ENCODE peak calls at places on chromosomes 6 and 20, in ten cellular contexts. B is H1, R is stomach, X is spleen, N is upper lobe of left lung, S is prostate gland, Z is vagina, Q is endothelial cell of umbilical vein, I is sigmoid colon, E is HepG2. T is an unnamed sample. For H3K36me3, the result is how much of the 10 kb centered on the place peaks cover.

GRCh38 chr6:137413482-137413881 is 80.7 kb downstream of the OLIG3 start:
- DNase-seq in B (no peak), R (no peak), X (no peak), N (no peak), S (no peak), Z (no peak), Q (no peak), I (no peak), E (peak), T (no peak)

GRCh38 chr6:105849741-105850140 is 236.4 kb upstream of the PRDM1 start:
- DNase-seq in B (no peak), R (no peak), X (no peak), N (no peak), S (no peak), Z (no peak), Q (no peak), I (no peak), E (no peak), T (no peak)

GRCh38 chr20:46430921-46431712 is 24.7 kb upstream of the ELMO2 start:
- DNase-seq in B (no peak), R (no peak), X (no peak), N (no peak), S (no peak), Z (no peak), Q (no peak), I (no peak), E (no peak), T (no peak)

GRCh38 chr20:18188446-18188845 is 50.8 kb downstream of the KAT14 start:
- DNase-seq in B (no peak), R (no peak), X (no peak), N (no peak), S (no peak), Z (no peak), Q (no peak), I (no peak), E (no peak), T (no peak)

GRCh38 chr6:2917065-2917464 is 14.0 kb upstream of the SERPINB9 start:
- DNase-seq in B (no peak), R (no peak), X (no peak), N (no peak), S (no peak), Z (no peak), Q (no peak), I (no peak), E (no peak), T (no peak)

GRCh38 chr6:16278048-16278724 is 39.8 kb downstream of the GMPR start:
- DNase-seq in B (no peak), R (no peak), X (no peak), N (no peak), S (no peak), Z (no peak), Q (no peak), I (no peak), E (no peak), T (no peak)

GRCh38 chr20:60729119-60729900 is 522.8 kb upstream of the CDH4 start:
- DNase-seq in B (no peak), R (no peak), X (no peak), N (no peak), S (no peak), Z (no peak), Q (no peak), I (no peak), E (no peak), T (no peak)

GRCh38 chr6:116012966-116013365 is 47.7 kb downstream of the FRK start:
- DNase-seq in B (no peak), R (no peak), X (no peak), N (no peak), S (no peak), Z (no peak), Q (no peak), I (no peak), E (no peak), T (no peak)

GRCh38 chr20:51840865-51841264 is 38.5 kb upstream of the SALL4 start:
- DNase-seq in B (no peak), R (no peak), X (no peak), N (no peak), S (no peak), Z (no peak), Q (no peak), I (no peak), E (no peak), T (no peak)

GRCh38 chr20:60255426-60255825 is 297.2 kb downstream of the CDH26 start:
- DNase-seq in B (no peak), R (no peak), X (no peak), N (no peak), S (no peak), Z (no peak), Q (no peak), I (no peak), E (no peak), T (no peak)

GRCh38 chr6:144395014-144395413 is 109.9 kb downstream of the UTRN start:
- DNase-seq in B (no peak), R (no peak), X (no peak), N (no peak), S (no peak), Z (no peak), Q (peak), I (no peak), E (no peak), T (no peak)

GRCh38 chr6:168529214-168529613 is 88.2 kb downstream of the SMOC2 start:
- DNase-seq in B (no peak), R (no peak), X (no peak), N (no peak), S (no peak), Z (no peak), Q (no peak), I (no peak), E (no peak), T (no peak)

GRCh38 chr6:116144590-116144989 is 18.7 kb upstream of the COL10A1 start:
- DNase-seq in B (no peak), R (no peak), X (no peak), N (no peak), S (no peak), Z (no peak), Q (no peak), I (no peak), E (peak), T (no peak)

GRCh38 chr6:156866181-156866862 is 89.1 kb downstream of the ARID1B start:
- DNase-seq in B (no peak), R (no peak), X (no peak), N (peak), S (peak), Z (no peak), Q (peak), I (peak), E (no peak), T (no peak)

DNA sequence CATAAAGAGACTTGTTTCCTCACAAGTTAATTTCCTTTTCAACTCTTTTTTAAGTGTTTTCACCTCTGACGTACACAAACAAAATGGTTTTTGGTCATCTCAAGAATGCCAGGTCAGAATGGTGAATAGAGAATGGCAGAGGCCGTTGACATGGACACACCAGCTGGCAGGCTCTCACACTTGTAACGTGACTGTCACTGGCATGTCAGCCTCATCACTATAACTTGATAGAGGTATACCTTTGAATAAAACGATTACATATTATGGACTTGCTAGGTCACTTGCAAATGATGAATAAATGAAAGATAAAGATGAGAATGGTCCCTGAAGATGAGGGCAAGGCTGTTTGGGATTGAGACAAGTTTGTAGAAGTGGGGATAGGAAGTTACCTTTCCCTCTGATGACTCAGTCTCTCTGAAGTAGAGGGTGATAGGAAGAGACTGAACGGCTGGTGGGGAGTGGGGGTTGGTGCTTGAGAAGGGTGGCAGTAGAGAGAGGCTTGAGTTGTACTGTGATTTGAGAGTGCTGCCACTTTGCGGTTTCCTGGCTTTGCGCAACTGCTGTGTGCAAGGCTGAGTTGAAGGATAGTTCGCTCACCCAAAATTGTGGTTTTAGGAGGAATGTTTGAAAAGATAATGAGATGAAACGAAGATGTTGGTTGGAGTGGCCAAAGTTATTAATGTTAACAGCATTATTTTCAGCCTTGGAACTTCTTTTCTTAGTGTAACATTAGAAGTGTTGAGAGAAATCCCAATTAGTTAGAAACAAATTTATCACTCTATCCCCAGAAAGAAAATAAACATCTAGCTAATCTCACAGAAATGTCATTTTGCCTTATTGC is 30.3 kb downstream of the TBPL1 start:
- DNase-seq in B (no peak), R (no peak), X (no peak), N (peak), S (no peak), Z (no peak), Q (no peak), I (no peak), E (peak), T (no peak)
- TF ChIP-seq POLR2AphosphoS5 in B (no peak), R (no peak), X (no peak), N (peak), S (no peak), Z (no peak), Q (no peak), I (no peak), E (no peak), T (no peak)

GRCh38 chr6:18151801-18152200 is 3.1 kb downstream of the TPMT start:
- DNase-seq in B (no peak), R (no peak), X (no peak), N (no peak), S (no peak), Z (no peak), Q (no peak), I (no peak), E (no peak), T (no peak)
- H3K36me3 ChIP-seq in B (under half), R (under half), X (under half), N (under half), S (under half), Z (under half), Q (under half), I (under half), E (under half), T (under half)

GRCh38 chr6:28383235-28384142 is 16.1 kb downstream of the ZSCAN12 start:
- DNase-seq in B (peak), R (peak), X (peak), N (peak), S (peak), Z (no peak), Q (peak), I (peak), E (peak), T (peak)
- TF ChIP-seq POLR2A in B (peak), R (no peak), X (no peak), N (no peak), S (no peak), Z (no peak), Q (no peak), I (no peak), E (peak), T (no peak)

DNA sequence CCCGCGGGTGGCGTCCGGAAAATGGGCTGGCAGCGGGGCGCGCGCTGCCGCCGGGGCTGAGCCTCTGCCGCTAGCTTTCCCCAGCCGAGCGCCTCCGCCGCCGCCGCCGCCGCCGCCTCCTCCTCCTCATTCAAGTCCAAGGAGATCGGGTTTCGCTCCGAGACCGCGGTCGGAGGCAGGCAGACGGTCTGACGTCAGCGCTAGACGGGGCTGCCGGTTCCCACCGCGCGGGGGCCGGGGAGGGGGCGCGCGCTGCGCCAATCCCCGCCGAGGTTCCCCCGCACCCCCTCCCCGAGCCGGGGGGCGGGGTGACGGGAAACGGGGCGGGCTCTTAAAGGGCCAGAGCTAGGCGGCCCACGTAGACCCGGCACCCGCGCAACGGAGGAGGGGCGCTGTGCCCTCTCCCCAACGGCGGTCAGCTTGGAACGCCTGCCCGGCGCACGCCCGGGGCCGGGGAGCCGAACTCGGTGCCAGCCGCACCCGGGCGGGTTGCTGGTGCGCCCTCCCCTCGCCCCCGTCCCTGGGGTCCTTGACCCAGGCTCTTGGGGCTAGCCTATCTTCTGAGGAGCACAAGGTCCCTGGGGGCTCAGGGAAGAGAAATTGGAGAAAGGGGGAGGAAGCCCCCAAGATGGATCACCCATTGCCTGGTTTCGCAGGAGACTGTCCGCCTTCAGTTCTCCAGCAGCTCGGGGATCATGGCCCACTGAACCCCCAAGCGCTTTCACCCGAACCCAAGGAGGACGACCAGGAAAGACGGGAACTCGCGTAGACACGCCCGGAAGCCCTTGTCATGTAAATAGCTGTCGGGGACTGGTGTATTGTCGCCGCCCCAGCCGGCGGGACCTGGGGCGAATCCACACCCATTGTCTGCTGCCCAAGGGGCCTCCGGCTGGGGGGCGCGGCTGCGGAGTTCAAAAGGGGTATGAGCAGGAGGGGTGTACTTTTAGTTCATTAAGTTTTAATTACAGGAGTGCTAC is at the start of gene PMEPA1:
- DNase-seq in B (peak), R (peak), X (peak), N (peak), S (peak), Z (no peak), Q (peak), I (peak), E (peak), T (peak)
- TF ChIP-seq POLR2AphosphoS5 in B (peak), R (peak), X (peak), N (peak), S (peak), Z (peak), Q (peak), I (peak), E (no peak), T (peak)

T was measured in breast epithelium.